ENCODE peak calls at places on chromosomes 12 and 14, in nine cellular contexts. U, W, L, I, J, M, N, P and G are unnamed samples.
A peak's percentile ranks its signal among the peaks of the same experiment; 100 is the strongest.

GRCh38 chr12:110330544-110330943 is 49.5 kb downstream of the ATP2A2 start:
- DNase-seq in U (no peak), W (no peak), L (no peak), I (no peak), J (peak; percentile 60), M (no peak), N (no peak), P (no peak), G (no peak)

GRCh38 chr12:111439657-111440151 is 34.0 kb downstream of the SH2B3 start:
- DNase-seq in U (no peak), W (no peak), L (no peak), I (no peak), J (no peak), M (no peak), N (no peak), P (no peak), G (no peak)

GRCh38 chr14:89137514-89138163 is 279.4 kb downstream of the FOXN3 start:
- DNase-seq in U (no peak), W (no peak), L (no peak), I (no peak), J (peak; percentile 77), M (peak; percentile 65), N (peak; percentile 22), P (no peak), G (no peak)

GRCh38 chr12:24615967-24616411 is 332.9 kb downstream of the BCAT1 start:
- DNase-seq in U (no peak), W (no peak), L (no peak), I (no peak), J (peak; percentile 52), M (no peak), N (no peak), P (no peak), G (no peak)

GRCh38 chr14:50658203-50658602 is 9.9 kb downstream of the SAV1 start:
- DNase-seq in U (no peak), W (no peak), L (no peak), I (no peak), J (peak; percentile 67), M (no peak), N (peak; percentile 55), P (no peak), G (no peak)

GRCh38 chr12:76643438-76643837 is 83.9 kb upstream of the OSBPL8 start:
- DNase-seq in U (no peak), W (no peak), L (no peak), I (no peak), J (peak; percentile 33), M (no peak), N (no peak), P (no peak), G (no peak)

GRCh38 chr12:96196781-96197180 is 2.6 kb downstream of the ELK3 start:
- DNase-seq in U (no peak), W (no peak), L (no peak), I (no peak), J (peak; percentile 41), M (no peak), N (no peak), P (no peak), G (no peak)

GRCh38 chr12:32566663-32567634 is 112.2 kb upstream of the DNM1L start:
- DNase-seq in U (no peak), W (no peak), L (no peak), I (no peak), J (no peak), M (no peak), N (no peak), P (no peak), G (no peak)

GRCh38 chr14:72880164-72880563 is 13.7 kb downstream of the DPF3 start:
- DNase-seq in U (no peak), W (no peak), L (no peak), I (no peak), J (no peak), M (no peak), N (no peak), P (no peak), G (no peak)

GRCh38 chr12:130041983-130042812 is 120.1 kb upstream of the FZD10 start:
- DNase-seq in U (no peak), W (peak; percentile 59), L (no peak), I (peak; percentile 57), J (peak; percentile 16), M (peak; percentile 72), N (peak; percentile 37), P (peak; percentile 86), G (no peak)

GRCh38 chr14:53032838-53033390 is 82.1 kb upstream of the FERMT2 start:
- DNase-seq in U (no peak), W (no peak), L (no peak), I (no peak), J (peak; percentile 61), M (no peak), N (no peak), P (no peak), G (no peak)

DNA sequence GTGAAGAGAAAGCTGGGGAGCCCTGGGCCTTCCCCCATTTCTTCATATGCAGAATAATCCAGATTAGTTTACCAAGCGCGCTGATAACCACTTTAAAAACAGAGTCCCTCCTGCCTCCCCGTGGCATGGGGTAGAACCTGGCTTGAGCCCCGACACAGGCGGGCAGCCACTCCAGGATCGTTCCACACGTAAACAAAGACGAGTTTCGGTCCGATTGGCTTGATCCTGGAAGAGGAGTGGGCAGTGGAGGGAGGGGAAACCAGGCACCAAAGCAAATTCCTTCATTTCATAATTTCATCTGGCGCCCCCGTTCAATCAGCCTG is 909 bp upstream of the GPRC5A start:
- DNase-seq in U (no peak), W (no peak), L (no peak), I (no peak), J (no peak), M (no peak), N (peak; percentile 83), P (peak; percentile 64), G (no peak)
- H3K4me3 ChIP-seq in U (no peak overlapping the region), W (peak overlapping the region; percentile 44), L (peak overlapping the region; percentile 56), I (peak overlapping the region; percentile 41), J (peak overlapping the region; percentile 71), M (peak overlapping the region; percentile 49), N (no peak overlapping the region), P (peak overlapping the region; percentile 51), G (peak overlapping the region; percentile 67)

GRCh38 chr12:133058203-133059125 is 21.2 kb downstream of the ZNF84 start:
- DNase-seq in U (no peak), W (no peak), L (no peak), I (no peak), J (no peak), M (no peak), N (no peak), P (no peak), G (no peak)

GRCh38 chr12:133061954-133062353 is 18.8 kb upstream of the ZNF140 start:
- DNase-seq in U (no peak), W (no peak), L (no peak), I (no peak), J (no peak), M (no peak), N (no peak), P (no peak), G (no peak)

GRCh38 chr12:133063556-133063955 is 17.2 kb upstream of the ZNF140 start:
- DNase-seq in U (no peak), W (no peak), L (no peak), I (no peak), J (no peak), M (no peak), N (no peak), P (no peak), G (no peak)
- H3K9me3 ChIP-seq in U (peaks cover 88% of the 10 kb centered on the region), W (peaks cover 13% of the 10 kb centered on the region), L (peaks cover 24% of the 10 kb centered on the region), I (peaks cover 57% of the 10 kb centered on the region), J (peaks cover 99% of the 10 kb centered on the region), M (peaks cover 77% of the 10 kb centered on the region), N (peaks cover 11% of the 10 kb centered on the region), P (peaks cover 12% of the 10 kb centered on the region), G (peaks cover 100% of the 10 kb centered on the region)

GRCh38 chr12:19778822-19779221 is 339.5 kb downstream of the AEBP2 start:
- DNase-seq in U (no peak), W (no peak), L (no peak), I (no peak), J (no peak), M (no peak), N (no peak), P (no peak), G (no peak)

GRCh38 chr12:19780460-19780859 is 341.2 kb downstream of the AEBP2 start:
- DNase-seq in U (no peak), W (no peak), L (no peak), I (no peak), J (no peak), M (no peak), N (no peak), P (no peak), G (no peak)

GRCh38 chr12:19779393-19780056 is 340.2 kb downstream of the AEBP2 start:
- DNase-seq in U (no peak), W (no peak), L (no peak), I (no peak), J (peak; percentile 52), M (no peak), N (peak; percentile 32), P (peak; percentile 31), G (peak; percentile 36)

GRCh38 chr12:19775241-19775640 is 335.9 kb downstream of the AEBP2 start:
- DNase-seq in U (no peak), W (no peak), L (no peak), I (no peak), J (no peak), M (no peak), N (no peak), P (peak; percentile 32), G (no peak)

DNA sequence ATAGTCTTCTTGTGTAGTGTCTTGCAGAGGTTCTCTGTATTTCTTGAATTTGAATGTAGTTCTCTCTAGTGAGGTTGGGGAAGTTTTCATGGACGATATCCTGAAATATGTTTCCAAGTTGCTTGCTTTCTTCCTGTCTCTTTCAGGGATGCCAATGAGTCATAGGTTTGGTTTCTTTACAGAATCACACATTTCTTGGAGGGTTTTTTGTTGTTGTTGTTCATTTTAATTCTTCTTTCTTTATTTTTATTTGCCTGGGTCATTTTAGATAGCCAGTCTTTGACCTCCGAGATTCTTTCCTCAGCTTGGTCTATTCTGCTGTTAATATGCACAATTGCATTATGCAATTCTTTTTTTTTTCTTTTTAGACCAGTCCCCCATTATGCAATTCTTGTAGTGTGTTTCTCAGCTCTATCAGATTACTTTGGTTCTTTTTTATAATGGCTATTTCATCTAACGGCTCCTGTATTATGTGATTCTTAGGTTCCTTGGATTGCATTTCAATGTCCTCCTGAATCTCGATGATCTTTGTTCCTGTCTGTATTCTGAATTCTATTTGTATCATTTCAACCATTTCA is 338.9 kb downstream of the AEBP2 start:
- DNase-seq in U (no peak), W (no peak), L (no peak), I (no peak), J (peak; percentile 62), M (no peak), N (no peak), P (no peak), G (no peak)
- H3K4me3 ChIP-seq in U (no peak overlapping the region), W (no peak overlapping the region), L (no peak overlapping the region), I (no peak overlapping the region), J (peak overlapping the region; percentile 62), M (no peak overlapping the region), N (no peak overlapping the region), P (no peak overlapping the region), G (no peak overlapping the region)

DNA sequence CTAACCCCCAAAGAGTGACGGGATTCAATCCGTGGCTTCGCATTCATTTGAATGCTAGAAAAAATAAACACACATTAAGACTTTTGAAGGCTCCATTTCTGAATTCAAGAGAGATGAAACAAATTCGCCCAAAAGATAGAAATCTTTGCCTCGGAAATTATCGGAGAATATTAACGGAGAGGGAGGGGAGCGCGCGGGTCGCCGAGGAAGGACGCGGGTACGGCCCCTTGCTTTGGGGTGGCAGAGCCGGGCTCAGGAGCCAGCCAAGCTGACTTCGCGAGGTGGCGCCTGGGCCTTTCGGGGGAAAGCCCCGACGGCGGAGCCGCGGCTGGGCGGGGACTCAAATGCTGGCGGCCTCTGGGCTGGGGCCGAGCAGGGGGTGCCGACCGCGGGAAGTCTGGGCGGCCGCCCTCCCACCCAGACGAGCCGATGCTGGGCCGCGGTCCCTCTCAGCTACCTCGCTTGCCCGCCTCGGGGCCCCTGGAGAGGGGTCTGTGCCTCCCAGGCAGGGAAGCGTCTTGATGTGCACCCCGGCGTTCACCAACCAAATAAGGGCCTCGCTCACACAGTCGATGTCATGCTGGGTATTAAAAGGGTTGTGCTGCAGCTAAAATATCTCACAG is 14.7 kb downstream of the NKX2-1 start:
- DNase-seq in U (no peak), W (no peak), L (no peak), I (no peak), J (no peak), M (no peak), N (peak; percentile 74), P (no peak), G (no peak)
- H3K9me3 ChIP-seq in U (no peaks in the 10 kb centered on the region), W (no peaks in the 10 kb centered on the region), L (no peaks in the 10 kb centered on the region), I (no peaks in the 10 kb centered on the region), J (peaks cover 12% of the 10 kb centered on the region), M (no peaks in the 10 kb centered on the region), N (no peaks in the 10 kb centered on the region), P (no peaks in the 10 kb centered on the region), G (no peaks in the 10 kb centered on the region)